ENCODE peak calls at places on chromosomes 4 and X, in seven cellular contexts. F, M, C, U, I, G and R are unnamed samples.

GRCh38 chr4:2269206-2269531 is 7.3 kb upstream of the MXD4 start:
- DNase-seq in C (no peak), F (no peak), G (no peak), U (no peak), M (peak), I (no peak), R (no peak)

GRCh38 chr4:184699941-184700340 is 34.0 kb downstream of the CENPU start:
- DNase-seq in M (no peak), I (no peak), C (no peak), F (no peak), G (no peak), U (no peak), R (no peak)

GRCh38 chr4:161522031-161522430 is 641.8 kb downstream of the FSTL5 start:
- DNase-seq in C (no peak), I (no peak), U (peak), M (no peak), G (no peak), F (no peak), R (no peak)

GRCh38 chrX:24201216-24201615 is 51.7 kb downstream of the ZFX start:
- DNase-seq in I (no peak), F (no peak), C (no peak), M (no peak), U (no peak), G (no peak), R (no peak)

GRCh38 chrX:76064825-76065224 is 108.0 kb upstream of the PBDC1 start:
- DNase-seq in C (no peak), I (no peak), F (no peak), U (no peak), M (no peak), G (no peak), R (no peak)

GRCh38 chr4:27701563-27701962 is 840.9 kb downstream of the STIM2 start:
- DNase-seq in U (no peak), M (no peak), C (no peak), G (no peak), F (no peak), I (no peak), R (no peak)

GRCh38 chr4:41549469-41549868 is 11.5 kb downstream of the LIMCH1 start:
- DNase-seq in M (no peak), C (no peak), F (no peak), G (no peak), U (no peak), I (no peak), R (no peak)

GRCh38 chrX:110180176-110180927 is 137.5 kb downstream of the AMMECR1 start:
- DNase-seq in I (no peak), G (no peak), C (no peak), M (no peak), U (no peak), F (no peak), R (no peak)

GRCh38 chr4:129362685-129363274 is 266.8 kb downstream of the C4orf33 start:
- DNase-seq in I (peak), F (peak), U (peak), G (peak), C (no peak), M (no peak), R (peak)

GRCh38 chr4:101074326-101074725 is 273.0 kb downstream of the PPP3CA start:
- DNase-seq in F (no peak), I (no peak), G (no peak), M (no peak), C (no peak), U (no peak), R (no peak)

GRCh38 chrX:75547783-75548182 is 24.9 kb upstream of the ZDHHC15 start:
- DNase-seq in I (no peak), U (peak), C (peak), F (no peak), G (no peak), M (peak), R (peak)

GRCh38 chr4:15198070-15198727 is 195.9 kb downstream of the CPEB2 start:
- DNase-seq in M (no peak), F (no peak), I (no peak), G (no peak), C (no peak), U (no peak), R (no peak)

GRCh38 chrX:87049567-87049966 is 468.0 kb upstream of the KLHL4 start:
- DNase-seq in M (no peak), I (no peak), U (no peak), C (no peak), F (no peak), G (no peak), R (no peak)

GRCh38 chrX:48090123-48090522 is 18.7 kb upstream of the ZNF630 start:
- DNase-seq in I (no peak), F (no peak), G (no peak), C (no peak), M (no peak), U (no peak), R (no peak)

GRCh38 chrX:110758781-110759180 is 36.8 kb downstream of the CHRDL1 start:
- DNase-seq in U (no peak), C (no peak), I (no peak), M (no peak), F (no peak), G (no peak), R (no peak)

GRCh38 chrX:14014526-14014925 is 15.2 kb downstream of the GEMIN8 start:
- DNase-seq in F (no peak), U (no peak), G (no peak), I (no peak), M (no peak), C (no peak), R (no peak)

GRCh38 chrX:51931761-51932160 is 38.3 kb downstream of the MAGED1 start:
- DNase-seq in M (no peak), U (no peak), C (no peak), F (no peak), G (no peak), I (no peak), R (no peak)

GRCh38 chr4:77591532-77591931 is 14.1 kb upstream of the CXCL13 start:
- DNase-seq in G (no peak), U (no peak), F (no peak), I (no peak), C (no peak), M (no peak), R (no peak)

GRCh38 chrX:154401045-154401799 is 3.0 kb downstream of the RPL10 start:
- DNase-seq in U (no peak), I (no peak), F (no peak), C (no peak), G (no peak), M (no peak), R (no peak)

GRCh38 chrX:39477438-39478120 is 620.2 kb downstream of the BCOR start:
- DNase-seq in U (no peak), I (no peak), M (peak), C (no peak), G (peak), F (peak), R (no peak)

GRCh38 chrX:19924285-19924684 is 36.9 kb upstream of the SH3KBP1 start:
- DNase-seq in I (no peak), G (no peak), C (no peak), M (no peak), U (no peak), F (no peak), R (no peak)

GRCh38 chr4:94390804-94391410 is 48.3 kb upstream of the HPGDS start:
- DNase-seq in G (no peak), C (no peak), I (peak), M (no peak), F (no peak), U (peak), R (no peak)

GRCh38 chrX:133749370-133749769 is 236.0 kb downstream of the GPC3 start:
- DNase-seq in G (no peak), F (no peak), U (no peak), C (no peak), M (no peak), I (no peak), R (no peak)

GRCh38 chr4:185346975-185347601 is 48.6 kb downstream of the LRP2BP start:
- DNase-seq in F (no peak), M (no peak), C (no peak), G (no peak), U (no peak), I (peak), R (no peak)

GRCh38 chr4:144754562-144755410 is 108.8 kb downstream of the HHIP start:
- DNase-seq in I (peak), G (no peak), C (no peak), U (no peak), M (no peak), F (no peak), R (no peak)

GRCh38 chr4:3878678-3879077 is 112.5 kb downstream of the ADRA2C start:
- DNase-seq in M (no peak), I (no peak), G (no peak), C (no peak), U (no peak), F (no peak), R (peak)

GRCh38 chr4:78136109-78137081 is 79.3 kb downstream of the FRAS1 start:
- DNase-seq in G (no peak), I (peak), U (no peak), F (no peak), C (no peak), M (no peak), R (no peak)

GRCh38 chr4:158777423-158777822 is 8.6 kb downstream of the FNIP2 start:
- DNase-seq in M (no peak), C (no peak), G (no peak), I (no peak), U (no peak), F (no peak), R (no peak)

GRCh38 chr4:1854752-1855151 is 1.2 kb downstream of the LETM1 start:
- DNase-seq in F (no peak), I (no peak), C (no peak), U (no peak), M (no peak), G (no peak), R (no peak)

GRCh38 chrX:100768679-100769338 is 36.9 kb upstream of the SYTL4 start:
- DNase-seq in I (peak), M (peak), C (peak), G (peak), U (peak), F (peak), R (peak)

GRCh38 chrX:9611436-9612145 is 146.7 kb downstream of the TBL1X start:
- DNase-seq in F (no peak), U (peak), M (no peak), G (no peak), C (no peak), I (no peak), R (no peak)